ENCODE peak calls at places on chromosomes 1 and 21, in eight cellular contexts. One of them, this sample, is unnamed.

GRCh38 chr21:31667141-31667540 is 7.6 kb downstream of the SOD1 start:
- DNase-seq in Calu3: no peak
- DNase-seq in uterus: no peak
- DNase-seq in stimulated activated CD4-positive, alpha-beta T cell treated with anti-CD3 and anti-CD28 coated beads, TNF-alpha, amount 100 ng/mL, for 24 hours: no peak
- DNase-seq in HuH-7.5: no peak
- DNase-seq in transverse colon: no peak
- DNase-seq in nucleus accumbens: no peak
- DNase-seq in psoas muscle: no peak
- DNase-seq in this sample: no peak

GRCh38 chr1:109730666-109731065 is 10.2 kb downstream of the GSTM3 start:
- DNase-seq in psoas muscle: no peak
- DNase-seq in HuH-7.5: no peak
- DNase-seq in transverse colon: no peak
- DNase-seq in Calu3: no peak
- DNase-seq in stimulated activated CD4-positive, alpha-beta T cell treated with anti-CD3 and anti-CD28 coated beads, TNF-alpha, amount 100 ng/mL, for 24 hours: no peak
- DNase-seq in uterus: no peak
- DNase-seq in nucleus accumbens: no peak
- DNase-seq in this sample: no peak

GRCh38 chr21:42113926-42114409 is 42.9 kb downstream of the UMODL1 start:
- DNase-seq in Calu3: no peak
- DNase-seq in uterus: no peak
- DNase-seq in transverse colon: no peak
- DNase-seq in stimulated activated CD4-positive, alpha-beta T cell treated with anti-CD3 and anti-CD28 coated beads, TNF-alpha, amount 100 ng/mL, for 24 hours: no peak
- DNase-seq in HuH-7.5: peak
- DNase-seq in psoas muscle: peak
- DNase-seq in nucleus accumbens: no peak
- DNase-seq in this sample: no peak

GRCh38 chr1:24058671-24059455 is 53.1 kb downstream of the MYOM3 start:
- DNase-seq in Calu3: no peak
- DNase-seq in transverse colon: no peak
- DNase-seq in stimulated activated CD4-positive, alpha-beta T cell treated with anti-CD3 and anti-CD28 coated beads, TNF-alpha, amount 100 ng/mL, for 24 hours: no peak
- DNase-seq in psoas muscle: no peak
- DNase-seq in uterus: no peak
- DNase-seq in HuH-7.5: no peak
- DNase-seq in nucleus accumbens: no peak
- DNase-seq in this sample: no peak

GRCh38 chr1:2981388-2981787 is 39.9 kb upstream of the ACTRT2 start:
- DNase-seq in nucleus accumbens: no peak
- DNase-seq in psoas muscle: no peak
- DNase-seq in HuH-7.5: no peak
- DNase-seq in Calu3: no peak
- DNase-seq in uterus: no peak
- DNase-seq in transverse colon: no peak
- DNase-seq in stimulated activated CD4-positive, alpha-beta T cell treated with anti-CD3 and anti-CD28 coated beads, TNF-alpha, amount 100 ng/mL, for 24 hours: no peak
- DNase-seq in this sample: no peak

GRCh38 chr1:30371179-30371788 is 352.1 kb downstream of the MATN1 start:
- DNase-seq in transverse colon: no peak
- DNase-seq in stimulated activated CD4-positive, alpha-beta T cell treated with anti-CD3 and anti-CD28 coated beads, TNF-alpha, amount 100 ng/mL, for 24 hours: no peak
- DNase-seq in nucleus accumbens: no peak
- DNase-seq in psoas muscle: no peak
- DNase-seq in Calu3: no peak
- DNase-seq in uterus: no peak
- DNase-seq in HuH-7.5: no peak
- DNase-seq in this sample: no peak

GRCh38 chr1:27439150-27439549 is 46.7 kb downstream of the GPR3 start:
- DNase-seq in nucleus accumbens: no peak
- DNase-seq in psoas muscle: no peak
- DNase-seq in stimulated activated CD4-positive, alpha-beta T cell treated with anti-CD3 and anti-CD28 coated beads, TNF-alpha, amount 100 ng/mL, for 24 hours: no peak
- DNase-seq in HuH-7.5: no peak
- DNase-seq in transverse colon: no peak
- DNase-seq in uterus: no peak
- DNase-seq in Calu3: no peak
- DNase-seq in this sample: no peak

GRCh38 chr1:151197863-151198253 is 494 bp upstream of the PIP5K1A start:
- DNase-seq in stimulated activated CD4-positive, alpha-beta T cell treated with anti-CD3 and anti-CD28 coated beads, TNF-alpha, amount 100 ng/mL, for 24 hours: no peak
- DNase-seq in Calu3: peak
- DNase-seq in HuH-7.5: no peak
- DNase-seq in nucleus accumbens: no peak
- DNase-seq in uterus: no peak
- DNase-seq in psoas muscle: no peak
- DNase-seq in transverse colon: peak
- DNase-seq in this sample: no peak

GRCh38 chr1:154842635-154843034 is 27.4 kb downstream of the KCNN3 start:
- DNase-seq in uterus: no peak
- DNase-seq in psoas muscle: no peak
- DNase-seq in HuH-7.5: no peak
- DNase-seq in nucleus accumbens: no peak
- DNase-seq in transverse colon: no peak
- DNase-seq in stimulated activated CD4-positive, alpha-beta T cell treated with anti-CD3 and anti-CD28 coated beads, TNF-alpha, amount 100 ng/mL, for 24 hours: no peak
- DNase-seq in Calu3: no peak
- DNase-seq in this sample: no peak